ENCODE peak calls at places on chromosomes 5 and 9, in six cellular contexts. Q is astrocyte, L is caudate nucleus, U is GM23338, A is pancreas, S is transverse colon. I is an unnamed sample.

GRCh38 chr5:138654281-138654867 is 79.2 kb upstream of the HSPA9 start:
- DNase-seq in A (no peak), Q (peak), S (no peak), L (peak), U (no peak), I (no peak)

GRCh38 chr5:41695920-41696582 is 174.2 kb downstream of the OXCT1 start:
- DNase-seq in S (no peak), L (no peak), A (no peak), Q (no peak), U (peak), I (no peak)

GRCh38 chr5:149337746-149338145 is 7.6 kb upstream of the GRPEL2 start:
- DNase-seq in L (no peak), A (no peak), Q (no peak), U (no peak), S (no peak), I (no peak)

GRCh38 chr9:8733096-8733954 is 933.7 kb upstream of the DMAC1 start:
- DNase-seq in A (no peak), L (peak), Q (peak), S (no peak), U (peak), I (no peak)

GRCh38 chr9:123985869-123986268 is 25.7 kb upstream of the LHX2 start:
- DNase-seq in U (no peak), L (no peak), Q (no peak), A (no peak), S (no peak), I (no peak)

GRCh38 chr9:108552459-108553040 is 303.2 kb downstream of the ACTL7B start:
- DNase-seq in S (peak), A (peak), U (no peak), Q (peak), L (no peak), I (peak)

GRCh38 chr5:59097116-59097515 is 514.2 kb downstream of the RAB3C start:
- DNase-seq in A (no peak), S (no peak), Q (peak), L (no peak), U (no peak), I (no peak)

GRCh38 chr5:15263942-15264341 is 236.0 kb upstream of the FBXL7 start:
- DNase-seq in U (peak), Q (no peak), S (no peak), A (no peak), L (no peak), I (no peak)

GRCh38 chr5:174608631-174609097 is 115.7 kb upstream of the MSX2 start:
- DNase-seq in S (peak), U (no peak), Q (peak), A (peak), L (peak), I (no peak)

GRCh38 chr5:170843870-170844269 is 17.9 kb upstream of the RANBP17 start:
- DNase-seq in U (no peak), L (no peak), Q (no peak), S (no peak), A (no peak), I (no peak)

GRCh38 chr5:154757647-154758406 is 2.6 kb downstream of the LARP1 start:
- DNase-seq in S (peak), U (no peak), L (no peak), Q (peak), A (peak), I (peak)

GRCh38 chr5:58412932-58413331 is 47.0 kb downstream of the PLK2 start:
- DNase-seq in U (no peak), S (no peak), L (no peak), Q (peak), A (no peak), I (no peak)

GRCh38 chr5:143874312-143874711 is 62.4 kb downstream of the HMHB1 start:
- DNase-seq in L (no peak), U (no peak), Q (peak), S (no peak), A (no peak), I (no peak)

GRCh38 chr5:26894719-26895263 is 143.6 kb downstream of the CDH9 start:
- DNase-seq in U (no peak), Q (peak), A (no peak), S (no peak), L (no peak), I (no peak)

GRCh38 chr5:151589878-151590570 is 1.1 kb downstream of the FAT2 start:
- DNase-seq in S (no peak), A (no peak), Q (no peak), U (no peak), L (no peak), I (no peak)

GRCh38 chr5:179006564-179006963 is 11.4 kb upstream of the GRM6 start:
- DNase-seq in L (no peak), U (no peak), A (no peak), S (no peak), Q (no peak), I (no peak)

GRCh38 chr5:68251386-68251785 is 35.8 kb downstream of the PIK3R1 start:
- DNase-seq in L (no peak), S (no peak), U (no peak), A (no peak), Q (peak), I (no peak)

GRCh38 chr9:61634192-61634591 is 444.4 kb downstream of the SPATA31A7 start:
- DNase-seq in A (no peak), Q (no peak), L (no peak), S (no peak), U (no peak), I (no peak)

GRCh38 chr9:106862115-106862945 is 636 bp upstream of the ZNF462 start:
- DNase-seq in Q (peak), S (peak), L (peak), U (peak), A (no peak), I (no peak)

GRCh38 chr5:133398646-133399081 is 213.7 kb downstream of the FSTL4 start:
- DNase-seq in S (no peak), A (no peak), U (no peak), L (no peak), Q (no peak), I (no peak)

GRCh38 chr5:154447074-154447725 is 1.4 kb downstream of the SAP30L start:
- DNase-seq in S (no peak), L (peak), U (no peak), A (no peak), Q (no peak), I (no peak)

GRCh38 chr5:151126199-151126645 is 31.4 kb downstream of the ANXA6 start:
- DNase-seq in U (peak), S (peak), L (peak), A (peak), Q (peak), I (no peak)

GRCh38 chr5:175468892-175469291 is 9.5 kb upstream of the SFXN1 start:
- DNase-seq in L (no peak), U (no peak), S (no peak), A (no peak), Q (no peak), I (no peak)

GRCh38 chr9:75889577-75889976 is 896 bp upstream of the PCSK5 start:
- DNase-seq in Q (no peak), L (no peak), S (peak), A (no peak), U (peak), I (no peak)

GRCh38 chr5:135993894-135994514 is 34.8 kb upstream of the TGFBI start:
- DNase-seq in Q (peak), L (no peak), S (no peak), U (no peak), A (no peak), I (no peak)

GRCh38 chr9:121599872-121600585 is 51.4 kb upstream of the DAB2IP start:
- DNase-seq in L (no peak), S (no peak), U (peak), A (no peak), Q (no peak), I (no peak)

GRCh38 chr5:112388739-112389138 is 30.3 kb downstream of the EPB41L4A start:
- DNase-seq in L (no peak), S (no peak), Q (no peak), U (no peak), A (no peak), I (no peak)

GRCh38 chr9:21141427-21141882 is at the start of gene IFNW1:
- DNase-seq in A (no peak), Q (no peak), S (no peak), L (no peak), U (peak), I (no peak)

GRCh38 chr9:6029581-6029980 is 14.2 kb upstream of the RANBP6 start:
- DNase-seq in Q (no peak), S (no peak), L (no peak), A (no peak), U (no peak), I (no peak)

GRCh38 chr9:70085241-70085640 is 41.6 kb downstream of the MAMDC2 start:
- DNase-seq in L (no peak), S (no peak), U (peak), A (no peak), Q (peak), I (no peak)

GRCh38 chr5:35557742-35558141 is 59.9 kb upstream of the SPEF2 start:
- DNase-seq in U (no peak), A (no peak), L (no peak), S (no peak), Q (no peak), I (no peak)

GRCh38 chr5:169728-170094 is 21.6 kb upstream of the LRRC14B start:
- DNase-seq in Q (no peak), L (no peak), U (no peak), A (no peak), S (no peak), I (no peak)

GRCh38 chr5:40502736-40503135 is 177.0 kb upstream of the PTGER4 start:
- DNase-seq in Q (no peak), L (no peak), S (no peak), U (no peak), A (no peak), I (no peak)

GRCh38 chr5:75551471-75551870 is 39.8 kb downstream of the POLK start:
- DNase-seq in L (no peak), U (no peak), Q (peak), A (no peak), S (no peak), I (no peak)

GRCh38 chr9:95667789-95668188 is 151.0 kb upstream of the PTCH1 start:
- DNase-seq in L (no peak), A (no peak), U (no peak), S (no peak), Q (no peak), I (no peak)

GRCh38 chr5:39283231-39283818 is 64.0 kb upstream of the FYB1 start:
- DNase-seq in S (peak), L (peak), A (peak), Q (peak), U (peak), I (peak)

GRCh38 chr5:54611290-54611951 is 93.9 kb downstream of the SNX18 start:
- DNase-seq in A (no peak), S (no peak), U (no peak), L (no peak), Q (peak), I (no peak)

GRCh38 chr9:132498811-132499210 is 83.6 kb upstream of the BARHL1 start:
- DNase-seq in L (no peak), S (no peak), Q (no peak), U (peak), A (no peak), I (no peak)

DNA sequence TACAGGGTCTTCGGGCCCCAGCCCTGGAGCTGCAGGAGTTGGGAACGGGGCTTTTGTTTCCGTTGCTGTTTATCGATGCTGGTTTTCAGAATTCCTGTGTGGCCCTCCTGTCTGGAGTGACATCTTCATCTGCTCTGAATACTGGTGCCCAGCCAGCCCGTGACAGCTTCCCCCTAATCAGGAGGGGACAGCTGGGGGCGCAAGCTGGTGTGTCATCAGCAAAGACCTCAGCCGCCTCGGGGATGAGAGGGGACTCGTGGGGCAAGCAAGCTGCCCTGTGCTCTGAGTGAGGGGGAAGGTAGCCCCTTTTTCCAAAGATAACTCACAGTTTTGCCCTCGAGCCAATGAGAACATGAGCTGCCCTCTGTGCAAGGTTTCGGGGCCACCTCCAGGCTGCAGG is 110.7 kb downstream of the RXRA start:
- DNase-seq in A (no peak), L (no peak), U (no peak), S (no peak), Q (no peak), I (no peak)
- H3K27ac ChIP-seq in A (peak), L (peak), U (no peak), S (no peak), Q (no peak), I (no peak)

DNA sequence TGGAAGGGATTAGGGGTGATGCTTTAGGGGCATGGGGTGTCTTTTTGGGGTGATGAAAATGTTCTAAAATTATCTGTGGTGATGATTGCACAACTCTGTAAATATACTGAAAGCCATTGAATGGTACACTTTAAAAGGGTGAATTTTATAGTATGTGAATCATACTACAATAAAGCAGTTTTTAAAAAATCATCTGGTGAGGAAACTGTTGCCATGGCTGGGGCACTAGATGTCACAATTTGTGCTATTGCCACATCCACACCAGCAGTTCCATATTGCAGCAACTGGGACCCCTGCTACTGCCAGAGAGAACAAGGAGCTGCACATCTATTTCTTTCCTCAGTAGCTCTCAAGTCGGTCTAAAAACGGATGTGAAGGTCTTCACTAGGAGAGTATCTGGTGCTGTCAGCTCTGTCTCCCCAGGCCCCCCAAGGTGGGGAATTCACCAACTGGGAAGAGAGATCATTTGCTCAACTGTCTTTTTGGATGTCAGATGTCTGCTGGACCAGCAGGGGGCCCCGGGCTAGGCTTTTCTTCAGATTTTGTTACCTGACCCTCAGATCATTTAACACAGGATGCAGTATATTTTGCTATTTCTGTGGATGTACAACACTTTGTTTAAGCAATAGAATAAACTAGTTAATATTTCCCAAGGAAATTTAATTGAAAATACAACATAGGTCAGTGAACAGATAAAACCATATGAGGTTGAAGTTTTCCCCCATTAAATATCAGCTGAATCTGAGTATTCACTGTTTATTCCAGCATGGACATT is 13.2 kb downstream of the CMYA5 start:
- DNase-seq in U (peak), L (no peak), S (no peak), Q (no peak), A (no peak), I (no peak)
- H3K27ac ChIP-seq in U (no peak), L (no peak), S (no peak), Q (no peak), A (no peak), I (no peak)

DNA sequence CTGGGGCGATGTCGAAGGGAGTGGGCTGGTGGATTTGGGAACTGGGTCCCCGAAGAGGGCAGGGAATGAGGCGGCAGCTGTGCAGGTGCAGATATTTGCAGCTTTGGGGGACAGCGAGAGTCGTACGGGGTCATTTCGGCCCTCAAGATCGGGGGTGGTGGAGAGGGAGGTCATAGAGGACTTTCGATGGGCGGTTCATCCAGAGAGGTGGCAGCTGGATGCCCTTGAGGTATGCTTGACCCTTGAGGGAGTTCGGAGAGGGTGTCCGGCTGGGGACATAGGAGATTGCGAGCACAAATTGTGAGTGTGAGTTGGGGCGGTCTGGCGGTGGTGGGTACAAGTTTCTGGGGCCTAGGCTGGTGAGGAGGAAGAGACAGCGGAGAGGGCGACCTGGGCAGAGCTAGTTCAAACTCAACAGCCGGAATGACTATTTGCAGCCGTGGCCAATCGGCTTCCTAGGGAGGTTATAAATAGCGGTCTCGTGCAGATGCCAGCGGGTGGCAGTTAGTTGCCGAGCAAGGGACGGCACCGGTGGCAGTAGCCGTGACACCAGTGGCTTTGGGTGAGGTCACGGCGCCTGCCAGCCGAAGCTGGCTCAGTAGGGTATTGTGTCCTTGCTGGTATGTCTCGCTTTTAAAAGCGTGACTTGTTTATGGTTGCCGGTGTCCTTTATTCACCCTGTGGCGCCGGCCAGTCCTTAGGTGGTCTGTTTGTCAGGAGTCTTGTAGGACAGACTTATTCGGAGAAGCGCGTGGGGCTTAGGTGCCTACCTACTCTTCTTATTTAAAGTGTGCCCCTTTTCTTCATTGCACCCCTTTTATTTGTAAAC is 769 bp downstream of the NNT start:
- DNase-seq in Q (peak), L (peak), S (peak), A (peak), U (peak), I (no peak)
- H3K27ac ChIP-seq in Q (no peak), L (peak), S (peak), A (peak), U (no peak), I (peak)

GRCh38 chr9:28941856-28942255 is 1368.6 kb upstream of the C9orf72 start:
- DNase-seq in A (no peak), S (no peak), U (peak), Q (no peak), L (no peak), I (no peak)

GRCh38 chr9:28942941-28943340 is 1369.7 kb upstream of the C9orf72 start:
- DNase-seq in Q (no peak), L (no peak), S (no peak), U (no peak), A (no peak), I (no peak)

GRCh38 chr9:28934111-28934510 is 1360.8 kb upstream of the C9orf72 start:
- DNase-seq in S (no peak), U (no peak), A (no peak), L (no peak), Q (no peak), I (no peak)

DNA sequence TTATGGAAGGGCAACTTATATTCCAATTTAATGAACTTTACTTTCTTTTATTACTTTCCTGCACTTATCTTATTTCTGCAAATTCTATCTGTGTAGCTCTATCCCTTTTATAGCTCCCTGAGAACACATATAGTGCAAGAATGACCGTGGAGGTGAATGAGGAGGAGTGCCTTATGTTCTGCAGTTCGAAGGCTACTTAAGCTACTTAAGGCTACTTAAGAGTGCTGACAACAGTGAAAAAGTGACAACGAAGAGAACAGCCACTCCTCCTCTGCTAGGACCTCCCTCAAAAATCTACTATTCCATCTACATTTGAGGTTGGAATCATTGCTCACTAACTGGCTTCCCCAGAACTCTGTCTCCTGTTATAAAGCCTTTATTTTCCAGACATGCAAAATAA is 1365.7 kb upstream of the C9orf72 start:
- DNase-seq in A (no peak), S (no peak), L (no peak), U (no peak), Q (no peak), I (no peak)
- H3K27ac ChIP-seq in A (no peak), S (no peak), L (no peak), U (no peak), Q (no peak), I (no peak)

GRCh38 chr5:116441223-116441622 is 133.4 kb downstream of the SEMA6A start:
- DNase-seq in S (no peak), U (peak), Q (no peak), A (no peak), L (no peak), I (no peak)

GRCh38 chr5:116440329-116440895 is 134.2 kb downstream of the SEMA6A start:
- DNase-seq in S (no peak), A (no peak), L (no peak), U (no peak), Q (no peak), I (no peak)

GRCh38 chr5:116437922-116438578 is 136.6 kb downstream of the SEMA6A start:
- DNase-seq in L (no peak), A (no peak), U (peak), Q (no peak), S (no peak), I (no peak)

GRCh38 chr5:116438979-116439554 is 135.6 kb downstream of the SEMA6A start:
- DNase-seq in A (no peak), Q (no peak), U (no peak), L (no peak), S (no peak), I (no peak)

DNA sequence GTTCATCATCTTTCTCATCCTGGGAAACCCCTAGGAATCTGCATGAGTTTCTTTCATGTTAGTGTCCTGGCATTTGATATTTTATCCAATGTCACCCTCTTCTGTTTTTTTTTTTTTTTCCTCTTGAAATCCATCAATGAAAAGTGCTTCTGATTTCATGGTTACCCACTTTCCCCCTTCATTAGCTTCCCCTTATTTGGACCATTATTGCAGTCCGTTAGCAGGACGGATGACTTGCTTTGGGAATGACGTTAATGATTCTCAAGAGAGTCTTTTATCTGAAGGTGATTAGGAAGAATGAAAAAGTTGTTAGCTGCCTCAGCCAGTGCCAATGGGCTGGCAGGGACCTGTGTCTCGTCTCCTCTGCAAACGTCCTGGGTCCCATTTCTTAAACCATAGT is 134.7 kb downstream of the SEMA6A start:
- DNase-seq in Q (no peak), U (no peak), A (no peak), S (no peak), L (no peak), I (no peak)
- H3K27ac ChIP-seq in Q (no peak), U (no peak), A (no peak), S (no peak), L (no peak), I (no peak)